ENCODE peak calls at places on chromosomes 2 and 18, in nine cellular contexts. J is NCI-H2081; K is HEK293T; A is T-helper 17 cell; D is NCI-H1694; H is activated CD8-positive, alpha-beta memory T cell treated with anti-CD3 and anti-CD28 coated beads for 48 hours; C is stimulated activated CD4-positive, alpha-beta T cell treated with anti-CD3 and anti-CD28 coated beads, Interleukin-2, amount 100 ng/mL, for 24 hours; V is GM03348; Q is MCF 10A. N is an unnamed sample.

GRCh38 chr2:79723830-79724229 is 211.0 kb downstream of the CTNNA2 start:
- DNase-seq in J (no peak), K (no peak), A (no peak), D (no peak), H (no peak), C (no peak), V (peak), Q (peak), N (no peak)

GRCh38 chr18:23503038-23503966 is at the start of gene RMC1:
- DNase-seq in J (peak), K (peak), A (peak), D (peak), H (peak), C (peak), V (peak), Q (peak), N (peak)

GRCh38 chr2:174963437-174964400 is 41.5 kb downstream of the CHN1 start:
- DNase-seq in J (no peak), K (no peak), A (no peak), D (no peak), H (no peak), C (no peak), V (no peak), Q (no peak), N (no peak)

GRCh38 chr2:64383016-64383588 is 70.9 kb upstream of the LGALSL start:
- DNase-seq in J (no peak), K (no peak), A (no peak), D (no peak), H (no peak), C (no peak), V (no peak), Q (no peak), N (peak)

GRCh38 chr18:8045160-8045885 is 478.2 kb downstream of the PTPRM start:
- DNase-seq in J (no peak), K (no peak), A (no peak), D (no peak), H (no peak), C (no peak), V (no peak), Q (peak), N (no peak)

GRCh38 chr2:117763806-117764205 is 50.7 kb upstream of the DDX18 start:
- DNase-seq in J (no peak), K (no peak), A (no peak), D (peak), H (no peak), C (no peak), V (no peak), Q (no peak), N (no peak)

GRCh38 chr2:45302011-45302325 is 292.7 kb upstream of the SIX2 start:
- DNase-seq in J (peak), K (no peak), A (no peak), D (no peak), H (no peak), C (no peak), V (no peak), Q (no peak), N (no peak)

GRCh38 chr2:190180313-190181065 is 118.0 kb upstream of the MSTN start:
- DNase-seq in J (no peak), K (peak), A (no peak), D (peak), H (peak), C (peak), V (peak), Q (no peak), N (no peak)

GRCh38 chr2:143402462-143402861 is 273.2 kb downstream of the ARHGAP15 start:
- DNase-seq in J (no peak), K (no peak), A (no peak), D (no peak), H (no peak), C (no peak), V (no peak), Q (no peak), N (no peak)

N was measured in AML-193.